ENCODE peak calls at places on chromosomes 2 and 18, in six cellular contexts. D, X, R, G, W and E are unnamed samples.

GRCh38 chr2:175310813-175311504 is 129.4 kb upstream of the ATP5MC3 start:
- DNase-seq in D (no peak), X (no peak), R (no peak), G (no peak), W (no peak), E (no peak)

GRCh38 chr2:120804446-120804845 is 68.8 kb downstream of the GLI2 start:
- DNase-seq in D (no peak), X (no peak), R (no peak), G (no peak), W (no peak), E (no peak)

GRCh38 chr2:174634130-174635014 is 36.8 kb upstream of the WIPF1 start:
- DNase-seq in D (no peak), X (no peak), R (peak; percentile 66), G (peak; percentile 51), W (no peak), E (no peak)

GRCh38 chr2:59176737-59177136 is 935.6 kb upstream of the FANCL start:
- DNase-seq in D (no peak), X (no peak), R (no peak), G (no peak), W (no peak), E (no peak)

GRCh38 chr2:203870481-203870880 is 2.9 kb downstream of the CTLA4 start:
- DNase-seq in D (no peak), X (no peak), R (no peak), G (no peak), W (no peak), E (no peak)

GRCh38 chr2:68411397-68412126 is 46.5 kb downstream of the PLEK start:
- DNase-seq in D (no peak), X (no peak), R (no peak), G (no peak), W (no peak), E (no peak)

GRCh38 chr2:2121887-2122286 is 209.2 kb downstream of the MYT1L start:
- DNase-seq in D (no peak), X (no peak), R (no peak), G (no peak), W (no peak), E (no peak)

GRCh38 chr18:8820701-8821465 is 115.5 kb downstream of the MTCL1 start:
- DNase-seq in D (no peak), X (no peak), R (no peak), G (no peak), W (no peak), E (no peak)

GRCh38 chr2:109355192-109355843 is 226.3 kb downstream of the SH3RF3 start:
- DNase-seq in D (no peak), X (no peak), R (no peak), G (no peak), W (no peak), E (no peak)

GRCh38 chr2:96024336-96025106 is 10.2 kb downstream of the GPAT2 start:
- DNase-seq in D (no peak), X (no peak), R (no peak), G (no peak), W (no peak), E (no peak)

GRCh38 chr2:43106767-43107527 is 119.5 kb downstream of the ZFP36L2 start:
- DNase-seq in D (no peak), X (no peak), R (peak; percentile 66), G (no peak), W (peak; percentile 44), E (no peak)

DNA sequence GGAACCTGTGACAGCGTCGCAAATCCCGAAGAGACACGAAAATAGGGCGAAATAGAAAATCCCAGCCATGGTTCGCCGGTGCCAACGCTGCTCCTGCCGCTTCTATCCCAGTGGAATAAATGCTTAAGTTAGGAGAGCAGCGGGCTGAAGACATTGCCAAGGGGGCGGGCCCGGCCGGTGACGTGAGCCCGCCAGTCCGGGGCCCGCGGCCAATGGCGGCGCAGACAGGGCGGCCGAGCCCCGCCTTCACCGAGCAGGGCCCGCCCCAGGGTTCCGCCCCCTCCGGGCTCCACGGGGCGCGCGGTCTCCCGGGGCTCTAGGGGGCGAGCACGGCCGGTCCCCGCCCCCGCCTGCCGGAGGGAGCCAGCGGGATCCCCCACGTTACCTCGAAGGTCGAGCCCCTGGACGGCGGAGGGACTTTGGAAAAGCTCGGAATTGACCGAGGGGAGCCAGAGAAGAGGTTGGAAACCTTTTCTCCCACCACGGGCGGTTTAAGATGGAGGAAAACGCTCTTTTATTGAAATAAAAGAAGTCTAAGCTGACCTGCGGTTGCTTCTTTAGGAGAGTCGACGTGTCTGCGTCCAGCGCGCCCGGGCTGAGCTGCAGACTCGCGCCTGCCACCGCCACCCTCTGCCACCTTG is at the start of gene EPHA4:
- DNase-seq in D (peak; percentile 86), X (peak; percentile 79), R (peak; percentile 92), G (peak; percentile 65), W (peak; percentile 94), E (peak; percentile 88)
- H3K4me1 ChIP-seq in D (peaks cover 11% of the 10 kb centered on the region), X (peaks cover 4% of the 10 kb centered on the region), R (no peaks in the 10 kb centered on the region), G (peaks cover 25% of the 10 kb centered on the region), W (peaks cover 10% of the 10 kb centered on the region), E (peaks cover 6% of the 10 kb centered on the region)

DNA sequence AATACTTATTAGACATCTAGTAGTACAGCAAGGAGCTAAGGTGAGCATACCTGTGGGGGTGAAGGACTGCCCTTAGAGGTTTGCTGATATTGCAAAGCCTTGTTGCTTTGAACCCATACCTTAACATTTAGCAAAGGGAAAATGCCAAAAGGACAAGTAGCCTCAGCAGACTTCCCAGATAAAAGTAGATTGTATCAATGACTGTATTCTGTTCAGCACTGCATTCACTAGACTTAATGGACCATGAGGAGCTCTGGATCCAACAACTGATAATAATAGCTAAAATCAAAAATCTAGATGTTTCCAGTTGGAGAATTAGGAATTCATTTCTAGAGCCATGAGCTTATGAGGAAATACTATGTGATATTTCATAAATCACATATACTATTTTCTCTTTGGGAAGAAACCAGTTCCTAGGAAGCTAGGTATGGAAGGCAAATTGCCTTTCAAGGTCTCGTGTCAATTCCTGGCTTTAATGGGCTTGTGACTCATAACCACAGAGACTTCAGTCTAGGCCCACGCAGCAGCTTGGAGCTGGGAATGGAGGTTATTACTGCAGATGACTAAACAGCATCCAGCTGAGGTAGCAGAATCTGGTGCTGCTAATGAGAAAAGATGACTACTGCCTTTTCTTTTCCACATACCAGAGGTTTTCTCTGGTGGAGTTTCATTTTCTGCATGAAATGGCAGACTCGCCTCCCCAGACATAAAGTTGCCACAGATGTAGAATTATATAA is 191.2 kb upstream of the NABP1 start:
- DNase-seq in D (no peak), X (no peak), R (peak; percentile 69), G (no peak), W (peak; percentile 91), E (peak; percentile 62)
- H3K4me3 ChIP-seq in D (no peak overlapping the region), X (no peak overlapping the region), R (no peak overlapping the region), G (no peak overlapping the region), W (no peak overlapping the region), E (no peak overlapping the region)

GRCh38 chr2:118044103-118044716 is 30.3 kb upstream of the CCDC93 start:
- DNase-seq in D (no peak), X (no peak), R (no peak), G (no peak), W (no peak), E (no peak)

GRCh38 chr2:118044849-118045248 is 31.0 kb upstream of the CCDC93 start:
- DNase-seq in D (no peak), X (no peak), R (no peak), G (no peak), W (no peak), E (no peak)

GRCh38 chr2:118046628-118047210 is 32.8 kb upstream of the CCDC93 start:
- DNase-seq in D (no peak), X (peak; percentile 48), R (no peak), G (peak; percentile 20), W (peak; percentile 68), E (peak; percentile 55)

DNA sequence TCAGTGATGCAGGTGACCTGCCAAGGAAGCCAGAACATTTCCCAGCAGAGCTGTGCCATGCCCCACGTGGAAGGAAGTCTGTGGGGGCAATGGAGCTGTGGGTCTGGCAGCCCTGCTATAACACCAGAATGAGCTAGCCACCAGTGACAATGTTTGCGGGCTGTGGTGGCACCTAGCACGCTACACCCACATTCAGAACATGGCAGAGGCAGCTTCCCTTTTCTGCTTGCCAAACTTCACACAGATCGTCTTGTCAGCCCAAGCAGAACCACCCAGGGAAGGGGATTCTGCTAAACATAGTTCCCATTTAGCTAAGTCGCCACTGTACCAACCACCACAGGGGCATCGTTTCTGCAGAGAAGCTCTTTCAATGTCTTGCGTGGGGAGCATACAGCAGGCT is 27.0 kb upstream of the CCDC93 start:
- DNase-seq in D (no peak), X (no peak), R (no peak), G (no peak), W (no peak), E (no peak)
- H3K9me3 ChIP-seq in D (no peaks in the 10 kb centered on the region), X (peaks cover 9% of the 10 kb centered on the region), R (no peaks in the 10 kb centered on the region), G (no peaks in the 10 kb centered on the region), W (no peaks in the 10 kb centered on the region), E (no peaks in the 10 kb centered on the region)

DNA sequence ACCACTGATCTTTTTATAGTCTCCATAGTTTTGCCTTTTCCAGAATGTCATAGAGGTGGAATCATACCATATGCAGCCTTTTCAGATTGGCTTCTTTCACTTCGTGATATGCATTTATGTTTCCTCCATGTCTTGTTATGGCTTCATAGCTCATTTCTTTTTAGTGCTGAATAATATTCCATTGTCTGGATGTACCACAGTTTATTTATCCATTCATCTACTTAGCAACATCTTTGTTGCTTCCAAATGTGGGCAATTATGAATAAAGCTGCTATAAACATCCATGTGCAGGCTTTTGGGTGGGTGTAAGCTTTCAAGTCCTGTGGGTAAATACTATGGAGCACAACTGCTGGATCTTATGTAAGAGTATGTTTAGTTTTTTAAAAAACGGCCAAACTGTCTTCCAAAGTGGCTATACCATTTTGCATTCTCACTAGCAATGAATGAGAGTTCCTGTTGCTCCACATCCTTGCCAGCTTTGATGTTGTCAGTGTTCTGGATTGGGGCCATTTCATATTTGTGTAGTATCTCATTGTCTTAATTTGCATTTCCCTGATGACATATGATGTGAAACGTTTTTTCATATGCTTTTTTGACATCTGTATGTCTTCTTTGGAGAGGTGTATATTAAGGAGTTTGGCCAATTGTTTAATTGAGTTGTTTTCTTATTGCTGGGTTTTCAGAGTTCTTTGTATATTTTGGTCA is 20.6 kb downstream of the STPG4 start:
- DNase-seq in D (no peak), X (no peak), R (no peak), G (no peak), W (no peak), E (no peak)
- H3K4me1 ChIP-seq in D (no peaks in the 10 kb centered on the region), X (no peaks in the 10 kb centered on the region), R (no peaks in the 10 kb centered on the region), G (no peaks in the 10 kb centered on the region), W (no peaks in the 10 kb centered on the region), E (peaks cover 17% of the 10 kb centered on the region)